ENCODE peak calls at places on chromosome 1, in ten cellular contexts. U is fibroblast of mammary gland, L is progenitor cell of endocrine pancreas, O is esophagus squamous epithelium, V is astrocyte of the spinal cord, N is ovary, A is AG04450, C is GM12878, J is endothelial cell, D is choroid plexus epithelial cell. S is an unnamed sample.

GRCh38 chr1:8094481-8095241 is 68.6 kb upstream of the ERRFI1 start:
- DNase-seq in J (no peak), A (no peak), U (peak), L (no peak), O (no peak), V (peak), C (no peak), D (peak), N (no peak), S (no peak)

GRCh38 chr1:114062646-114063045 is 83.4 kb downstream of the OLFML3 start:
- DNase-seq in D (no peak), N (no peak), L (no peak), V (no peak), A (no peak), J (no peak), U (no peak), C (no peak), O (no peak), S (no peak)

GRCh38 chr1:29639741-29640427 is 403.6 kb downstream of the PTPRU start:
- DNase-seq in D (peak), L (peak), N (no peak), C (no peak), V (peak), U (peak), J (no peak), O (no peak), A (peak), S (no peak)

GRCh38 chr1:90393025-90393424 is 324.1 kb downstream of the BARHL2 start:
- DNase-seq in J (no peak), C (no peak), N (no peak), A (no peak), V (peak), L (no peak), O (no peak), U (no peak), D (no peak), S (no peak)

GRCh38 chr1:10424034-10424433 is 6.2 kb upstream of the CENPS start:
- DNase-seq in D (peak), C (no peak), O (no peak), U (peak), V (no peak), N (peak), L (no peak), A (no peak), J (no peak), S (no peak)

GRCh38 chr1:16348414-16349182 is 3.7 kb downstream of the FBXO42 start:
- DNase-seq in D (peak), A (peak), L (no peak), J (no peak), U (peak), N (no peak), V (peak), O (no peak), C (no peak), S (no peak)

GRCh38 chr1:195376190-195376589 is 1232.0 kb downstream of the KCNT2 start:
- DNase-seq in A (no peak), L (no peak), N (no peak), D (peak), C (no peak), O (no peak), V (no peak), U (peak), J (no peak), S (no peak)

GRCh38 chr1:192801451-192801850 is 7.4 kb upstream of the RGS2 start:
- DNase-seq in V (no peak), J (no peak), N (no peak), L (no peak), C (no peak), A (no peak), O (no peak), D (no peak), U (no peak), S (no peak)

GRCh38 chr1:229190057-229190590 is 80.8 kb upstream of the RAB4A start:
- DNase-seq in A (no peak), L (no peak), D (no peak), U (peak), C (no peak), N (no peak), J (no peak), O (no peak), V (no peak), S (no peak)

GRCh38 chr1:43348343-43348808 is 10.4 kb upstream of the CDC20 start:
- DNase-seq in C (no peak), D (no peak), U (no peak), J (no peak), O (no peak), V (no peak), N (no peak), L (no peak), A (no peak), S (no peak)

GRCh38 chr1:25066731-25067520 is 136.8 kb upstream of the RUNX3 start:
- DNase-seq in L (no peak), N (no peak), D (no peak), C (no peak), V (no peak), J (no peak), U (no peak), A (no peak), O (no peak), S (no peak)

GRCh38 chr1:25067852-25068251 is 137.8 kb upstream of the RUNX3 start:
- DNase-seq in A (no peak), V (no peak), L (no peak), N (no peak), D (no peak), O (no peak), U (no peak), J (no peak), C (no peak), S (no peak)

GRCh38 chr1:25068316-25068715 is 138.2 kb upstream of the RUNX3 start:
- DNase-seq in A (no peak), L (no peak), O (no peak), U (no peak), J (no peak), N (no peak), C (no peak), D (no peak), V (no peak), S (no peak)

GRCh38 chr1:25066253-25066652 is 136.2 kb upstream of the RUNX3 start:
- DNase-seq in L (no peak), D (peak), U (no peak), C (no peak), A (no peak), O (no peak), N (no peak), J (no peak), V (peak), S (no peak)

GRCh38 chr1:25068829-25069228 is 138.8 kb upstream of the RUNX3 start:
- DNase-seq in U (no peak), A (no peak), V (no peak), J (no peak), L (no peak), C (no peak), N (no peak), D (no peak), O (no peak), S (no peak)
- TF ChIP-seq CTCF in U (peak), A (no peak), V (peak), J (no peak), L (no peak), C (peak), N (no peak), D (peak), O (no peak), S (no peak)

GRCh38 chr1:19479351-19480120 is 5.8 kb downstream of the CAPZB start:
- DNase-seq in D (no peak), C (no peak), A (no peak), L (no peak), J (no peak), U (no peak), V (no peak), N (no peak), O (no peak), S (no peak)

GRCh38 chr1:19473119-19473518 is 12.2 kb downstream of the CAPZB start:
- DNase-seq in A (no peak), O (no peak), U (no peak), C (no peak), N (no peak), V (no peak), L (no peak), D (no peak), J (no peak), S (no peak)

GRCh38 chr1:19477284-19478240 is 7.8 kb downstream of the CAPZB start:
- DNase-seq in C (peak), J (no peak), V (no peak), O (no peak), N (no peak), L (no peak), U (no peak), A (no peak), D (peak), S (no peak)

GRCh38 chr1:19478241-19478780 is 7.0 kb downstream of the CAPZB start:
- DNase-seq in U (no peak), V (no peak), L (no peak), O (no peak), J (no peak), C (no peak), N (no peak), D (no peak), A (no peak), S (no peak)

DNA sequence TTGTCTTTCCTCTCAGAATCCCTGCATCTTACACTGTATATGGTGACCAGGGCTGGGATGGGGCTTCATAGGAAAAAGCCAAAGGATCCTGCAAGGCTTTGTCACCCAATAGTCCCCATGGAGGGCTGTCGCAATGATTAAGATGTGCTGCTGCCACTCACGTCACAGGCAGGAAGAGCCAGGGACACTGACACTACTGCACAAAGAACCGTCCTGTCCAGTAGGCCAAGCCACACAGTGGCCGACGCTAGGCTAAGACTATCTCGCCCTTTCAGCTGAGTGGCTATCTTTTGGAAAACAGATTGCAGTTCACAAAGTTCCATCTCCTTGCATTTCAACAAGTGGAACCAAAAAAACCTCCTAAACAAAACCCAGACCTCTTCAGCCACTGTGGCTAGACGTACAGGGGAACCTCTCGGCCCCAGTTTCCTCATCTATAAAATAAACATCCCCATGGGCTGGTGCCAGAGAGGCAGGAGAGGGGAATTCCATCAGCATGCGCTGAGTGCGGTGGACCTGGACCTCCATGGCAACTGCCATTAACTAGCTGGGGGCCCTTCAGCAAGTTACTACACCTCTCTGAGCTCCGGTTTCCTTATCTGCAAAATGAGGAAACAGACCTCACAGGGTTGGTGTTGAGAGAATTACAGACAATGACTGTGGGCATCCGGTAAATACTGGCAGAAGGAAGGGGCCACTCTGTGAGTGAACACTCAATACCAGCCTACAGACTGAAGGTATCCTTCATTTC is 8.7 kb downstream of the CAPZB start:
- DNase-seq in J (peak), L (no peak), V (peak), D (peak), C (peak), U (no peak), N (no peak), A (no peak), O (no peak), S (no peak)
- TF ChIP-seq CTCF in J (no peak), L (no peak), V (no peak), D (no peak), C (no peak), U (no peak), N (no peak), A (no peak), O (no peak), S (no peak)

GRCh38 chr1:48916121-48917069 is 139.7 kb upstream of the BEND5 start:
- DNase-seq in C (no peak), D (peak), J (peak), A (no peak), U (peak), L (no peak), O (no peak), V (peak), N (no peak), S (no peak)
- TF ChIP-seq CTCF in C (peak), D (peak), J (peak), A (peak), U (peak), L (peak), O (peak), V (peak), N (no peak), S (peak)

GRCh38 chr1:12202577-12202976 is 27.3 kb upstream of the VPS13D start:
- DNase-seq in V (no peak), C (no peak), J (no peak), L (no peak), U (no peak), A (no peak), D (no peak), N (no peak), O (no peak), S (no peak)

GRCh38 chr1:12203216-12204007 is 26.4 kb upstream of the VPS13D start:
- DNase-seq in J (no peak), O (no peak), L (no peak), A (no peak), U (no peak), N (no peak), V (no peak), D (no peak), C (no peak), S (no peak)

GRCh38 chr1:12202190-12202497 is 27.7 kb upstream of the VPS13D start:
- DNase-seq in J (no peak), D (no peak), N (no peak), A (no peak), C (no peak), L (no peak), U (no peak), V (no peak), O (no peak), S (no peak)

GRCh38 chr1:12204754-12205658 is 24.8 kb upstream of the VPS13D start:
- DNase-seq in U (no peak), O (no peak), L (no peak), C (no peak), J (no peak), V (no peak), N (no peak), A (no peak), D (no peak), S (no peak)

GRCh38 chr1:12204140-12204539 is 25.7 kb upstream of the VPS13D start:
- DNase-seq in A (no peak), O (no peak), C (no peak), V (no peak), N (no peak), J (no peak), U (no peak), L (no peak), D (no peak), S (no peak)
- TF ChIP-seq CTCF in A (no peak), O (no peak), C (no peak), V (no peak), N (no peak), J (no peak), U (no peak), L (no peak), D (no peak), S (no peak)

GRCh38 chr1:2108213-2108876 is 58.1 kb downstream of the PRKCZ start:
- DNase-seq in C (no peak), J (peak), O (no peak), N (no peak), L (no peak), D (peak), U (peak), V (peak), A (peak), S (peak)

GRCh38 chr1:2109581-2110021 is 59.4 kb downstream of the PRKCZ start:
- DNase-seq in J (no peak), V (no peak), U (no peak), D (no peak), O (no peak), N (no peak), C (no peak), L (no peak), A (no peak), S (no peak)

GRCh38 chr1:2110191-2110737 is 60.1 kb downstream of the PRKCZ start:
- DNase-seq in N (no peak), U (no peak), L (no peak), A (no peak), J (no peak), C (no peak), O (no peak), D (no peak), V (no peak), S (no peak)

GRCh38 chr1:2107586-2108212 is 57.5 kb downstream of the PRKCZ start:
- DNase-seq in J (no peak), V (no peak), L (no peak), U (no peak), O (no peak), N (no peak), A (no peak), C (no peak), D (no peak), S (no peak)

DNA sequence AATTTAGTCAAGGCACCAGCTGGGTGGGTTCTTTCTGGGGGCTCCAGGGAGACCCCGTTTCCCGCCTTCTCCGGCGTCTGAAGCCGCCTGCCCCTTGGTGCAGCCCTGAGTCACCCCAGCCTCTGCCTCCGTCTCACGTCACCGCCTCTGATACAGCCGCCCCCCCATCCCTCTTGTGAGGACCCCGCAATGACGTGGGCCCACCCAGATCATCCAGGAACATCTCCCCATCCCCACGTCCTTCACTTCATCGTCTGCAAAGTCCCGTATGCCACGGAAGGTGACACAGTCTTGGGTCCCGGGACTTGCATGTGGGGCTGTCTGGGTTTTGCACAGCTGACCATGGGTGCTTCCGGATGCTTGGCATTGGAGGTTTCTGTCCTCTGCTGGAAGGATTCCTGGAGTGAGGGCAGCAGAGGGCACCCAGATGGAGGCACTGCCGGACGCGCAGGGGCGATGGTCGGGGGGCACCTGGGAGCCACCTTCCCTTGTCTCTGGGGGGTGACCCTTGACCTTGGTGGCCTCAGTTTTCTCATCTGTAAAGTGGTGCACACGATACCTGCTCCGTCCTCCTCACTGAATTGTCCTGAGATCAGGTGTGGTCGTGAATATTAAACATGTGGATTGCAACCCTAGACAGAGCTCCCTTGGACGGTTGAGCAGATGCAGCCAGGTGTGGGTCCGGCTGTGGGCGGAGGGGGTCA is 58.8 kb downstream of the PRKCZ start:
- DNase-seq in C (no peak), U (no peak), O (no peak), L (no peak), D (no peak), A (no peak), J (no peak), V (no peak), N (no peak), S (no peak)
- TF ChIP-seq CTCF in C (no peak), U (no peak), O (no peak), L (no peak), D (no peak), A (no peak), J (peak), V (no peak), N (no peak), S (no peak)

GRCh38 chr1:75937034-75937433 is 4.8 kb upstream of the ASB17 start:
- DNase-seq in O (no peak), V (peak), N (no peak), L (no peak), J (no peak), U (peak), D (peak), C (no peak), A (peak), S (no peak)
- TF ChIP-seq CTCF in O (no peak), V (no peak), N (no peak), L (no peak), J (no peak), U (no peak), D (no peak), C (no peak), A (no peak), S (no peak)

GRCh38 chr1:47147047-47147785 is 10.0 kb downstream of the CYP4A22 start:
- DNase-seq in N (no peak), C (no peak), V (no peak), J (no peak), O (no peak), D (peak), U (no peak), L (no peak), A (no peak), S (no peak)
- TF ChIP-seq CTCF in N (no peak), C (no peak), V (no peak), J (no peak), O (no peak), D (no peak), U (no peak), L (peak), A (no peak), S (no peak)